ENCODE peak calls at places on chromosomes 4 and X, in nine cellular contexts. L, G, S, T, X, Q, D, B and M are unnamed samples.

GRCh38 chr4:52822583-52823477 is 39.3 kb upstream of the RASL11B start:
- DNase-seq in L (no peak), G (no peak), S (no peak), T (peak), X (no peak), Q (no peak), D (no peak), B (no peak), M (no peak)

GRCh38 chr4:76074468-76074867 is at the start of gene ART3:
- DNase-seq in L (no peak), G (no peak), S (peak), T (no peak), X (no peak), Q (no peak), D (no peak), B (no peak), M (no peak)

GRCh38 chr4:164935363-164935762 is 42.1 kb downstream of the TRIM61 start:
- DNase-seq in L (no peak), G (no peak), S (no peak), T (no peak), X (no peak), Q (no peak), D (no peak), B (no peak), M (no peak)

GRCh38 chrX:140765043-140765784 is 55.7 kb downstream of the LINC00632 start:
- DNase-seq in L (no peak), G (no peak), S (no peak), T (no peak), X (no peak), Q (no peak), D (no peak), B (no peak), M (no peak)

GRCh38 chr4:54109226-54110018 is 9.5 kb downstream of the GSX2 start:
- DNase-seq in L (no peak), G (no peak), S (no peak), T (no peak), X (no peak), Q (no peak), D (no peak), B (no peak), M (no peak)

GRCh38 chrX:11374570-11374969 is 81.4 kb downstream of the AMELX start:
- DNase-seq in L (no peak), G (no peak), S (no peak), T (no peak), X (no peak), Q (no peak), D (no peak), B (no peak), M (no peak)

GRCh38 chrX:70030242-70030823 is 19.4 kb downstream of the AWAT2 start:
- DNase-seq in L (no peak), G (peak), S (peak), T (peak), X (peak), Q (peak), D (no peak), B (peak), M (no peak)

GRCh38 chr4:73707918-73708577 is 32.3 kb upstream of the CXCL8 start:
- DNase-seq in L (no peak), G (no peak), S (peak), T (peak), X (peak), Q (no peak), D (peak), B (no peak), M (peak)

GRCh38 chr4:137968956-137969709 is 273.0 kb downstream of the SLC7A11 start:
- DNase-seq in L (no peak), G (no peak), S (no peak), T (no peak), X (no peak), Q (no peak), D (no peak), B (no peak), M (peak)

GRCh38 chr4:139295317-139296299 is 5.7 kb upstream of the NAA15 start:
- DNase-seq in L (peak), G (peak), S (peak), T (peak), X (peak), Q (peak), D (peak), B (peak), M (peak)

GRCh38 chr4:24975505-24975904 is 55.2 kb downstream of the LGI2 start:
- DNase-seq in L (no peak), G (no peak), S (no peak), T (no peak), X (no peak), Q (no peak), D (no peak), B (no peak), M (no peak)